ENCODE peak calls at places on chromosomes 16 and 17, in four cellular contexts. R is esophagus squamous epithelium, M is ovary, B is HCT116. J is an unnamed sample.
A peak's percentile ranks its signal among the peaks of the same experiment; 100 is the strongest.

GRCh38 chr17:59783221-59784016 is 76.0 kb downstream of the VMP1 start:
- DNase-seq in B (peak; percentile 80), M (no peak), R (no peak), J (no peak)

GRCh38 chr17:45663772-45664171 is 120.3 kb upstream of the CRHR1 start:
- DNase-seq in R (no peak), B (no peak), M (no peak), J (no peak)

GRCh38 chr17:27569884-27570577 is 61.0 kb upstream of the LGALS9 start:
- DNase-seq in R (no peak), B (no peak), M (no peak), J (peak; percentile 48)

GRCh38 chr16:50547944-50548658 is at the start of gene NKD1:
- DNase-seq in M (peak; percentile 84), R (no peak), B (peak; percentile 12), J (peak; percentile 90)

GRCh38 chr16:88305176-88305575 is 77.6 kb upstream of the ZNF469 start:
- DNase-seq in M (no peak), R (no peak), B (no peak), J (no peak)

GRCh38 chr16:49338867-49339266 is 34.7 kb upstream of the C16orf78 start:
- DNase-seq in M (no peak), B (no peak), R (no peak), J (no peak)

GRCh38 chr16:16143941-16144340 is 79.4 kb downstream of the ABCC6 start:
- DNase-seq in R (no peak), M (no peak), B (no peak), J (no peak)

GRCh38 chr16:14232106-14232890 is 161.2 kb downstream of the MRTFB start:
- DNase-seq in M (no peak), B (no peak), R (no peak), J (no peak)

GRCh38 chr16:619476-620100 is 11.2 kb upstream of the WFIKKN1 start:
- DNase-seq in M (no peak), B (no peak), R (no peak), J (peak; percentile 64)

GRCh38 chr17:48187867-48188608 is 80.5 kb downstream of the SNX11 start:
- DNase-seq in B (no peak), R (no peak), M (no peak), J (no peak)

GRCh38 chr17:58303981-58304734 is 23.4 kb upstream of the MPO start:
- DNase-seq in B (peak; percentile 62), R (no peak), M (no peak), J (peak; percentile 90)

GRCh38 chr16:83578146-83578545 is 229.6 kb upstream of the HSBP1 start:
- DNase-seq in B (no peak), M (no peak), R (no peak), J (no peak)

GRCh38 chr16:11472410-11472809 is 114.3 kb downstream of the LITAF start:
- DNase-seq in M (no peak), B (no peak), R (no peak), J (no peak)

GRCh38 chr17:68740555-68741447 is 139.6 kb upstream of the FAM20A start:
- DNase-seq in R (no peak), M (no peak), B (no peak), J (no peak)

GRCh38 chr17:42608692-42609181 is 437 bp downstream of the RETREG3 start:
- DNase-seq in B (no peak), R (peak; percentile 64), M (no peak), J (no peak)

GRCh38 chr17:39702901-39703893 is 3.3 kb downstream of the ERBB2 start:
- DNase-seq in R (no peak), M (no peak), B (no peak), J (no peak)

GRCh38 chr17:78515480-78515879 is 61.7 kb downstream of the DNAH17 start:
- DNase-seq in M (no peak), R (no peak), B (no peak), J (peak; percentile 6)

GRCh38 chr16:23757116-23757515 is 2.3 kb downstream of the CHP2 start:
- DNase-seq in B (no peak), R (no peak), M (no peak), J (no peak)

GRCh38 chr16:4820652-4821051 is 18.2 kb upstream of the ROGDI start:
- DNase-seq in M (no peak), R (no peak), B (no peak), J (peak; percentile 10)

GRCh38 chr16:80034948-80035700 is 434.6 kb upstream of the MAF start:
- DNase-seq in B (no peak), M (no peak), R (no peak), J (no peak)

GRCh38 chr17:29357821-29358232 is 32.3 kb upstream of the TAOK1 start:
- DNase-seq in B (no peak), M (no peak), R (no peak), J (no peak)

GRCh38 chr17:58541249-58541648 is 26.8 kb upstream of the MTMR4 start:
- DNase-seq in R (no peak), B (peak; percentile 54), M (no peak), J (no peak)

GRCh38 chr16:1181715-1182671 is 29.1 kb downstream of the CACNA1H start:
- DNase-seq in M (peak; percentile 93), R (no peak), B (no peak), J (no peak)

GRCh38 chr16:23435500-23435899 is 17.5 kb downstream of the COG7 start:
- DNase-seq in M (no peak), B (peak; percentile 49), R (no peak), J (peak; percentile 82)

GRCh38 chr17:72097144-72097543 is 23.7 kb upstream of the SOX9 start:
- DNase-seq in M (no peak), R (no peak), B (no peak), J (no peak)

GRCh38 chr16:86509759-86510464 is 415 bp upstream of the FOXF1 start:
- DNase-seq in M (peak; percentile 38), B (no peak), R (no peak), J (no peak)

GRCh38 chr16:23640959-23641765 is at the start of the genes DCTN5 and PALB2:
- DNase-seq in B (peak; percentile 81), R (peak; percentile 60), M (peak; percentile 89), J (peak; percentile 97)

GRCh38 chr17:12431188-12431587 is 234.5 kb upstream of the MYOCD start:
- DNase-seq in B (no peak), R (no peak), M (no peak), J (no peak)
- TF ChIP-seq POLR2A in B (no peak), R (no peak), M (no peak), J (no peak)

DNA sequence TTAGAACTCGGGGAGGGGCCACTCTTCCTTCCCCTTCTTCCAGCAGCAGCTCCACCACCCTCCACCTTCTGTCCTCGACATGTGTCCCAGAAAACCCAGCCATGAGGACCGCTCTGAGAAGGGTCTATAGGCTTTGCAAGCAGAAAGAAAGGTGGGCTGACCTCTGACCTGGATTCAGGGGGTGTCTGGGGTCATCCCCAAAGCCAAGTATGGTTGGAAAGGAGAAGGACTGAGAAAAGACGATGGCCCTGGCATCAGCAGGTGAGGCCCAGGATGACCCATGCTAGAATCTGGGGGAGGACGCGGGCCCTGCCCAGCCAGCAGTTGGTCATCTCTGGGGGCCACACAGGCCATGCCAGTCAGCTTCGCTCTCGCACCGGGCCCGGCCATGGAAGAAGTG is 6.1 kb upstream of the SMIM5 start:
- DNase-seq in B (no peak), M (no peak), R (no peak), J (no peak)
- TF ChIP-seq POLR2A in B (no peak), M (no peak), R (no peak), J (no peak)

DNA sequence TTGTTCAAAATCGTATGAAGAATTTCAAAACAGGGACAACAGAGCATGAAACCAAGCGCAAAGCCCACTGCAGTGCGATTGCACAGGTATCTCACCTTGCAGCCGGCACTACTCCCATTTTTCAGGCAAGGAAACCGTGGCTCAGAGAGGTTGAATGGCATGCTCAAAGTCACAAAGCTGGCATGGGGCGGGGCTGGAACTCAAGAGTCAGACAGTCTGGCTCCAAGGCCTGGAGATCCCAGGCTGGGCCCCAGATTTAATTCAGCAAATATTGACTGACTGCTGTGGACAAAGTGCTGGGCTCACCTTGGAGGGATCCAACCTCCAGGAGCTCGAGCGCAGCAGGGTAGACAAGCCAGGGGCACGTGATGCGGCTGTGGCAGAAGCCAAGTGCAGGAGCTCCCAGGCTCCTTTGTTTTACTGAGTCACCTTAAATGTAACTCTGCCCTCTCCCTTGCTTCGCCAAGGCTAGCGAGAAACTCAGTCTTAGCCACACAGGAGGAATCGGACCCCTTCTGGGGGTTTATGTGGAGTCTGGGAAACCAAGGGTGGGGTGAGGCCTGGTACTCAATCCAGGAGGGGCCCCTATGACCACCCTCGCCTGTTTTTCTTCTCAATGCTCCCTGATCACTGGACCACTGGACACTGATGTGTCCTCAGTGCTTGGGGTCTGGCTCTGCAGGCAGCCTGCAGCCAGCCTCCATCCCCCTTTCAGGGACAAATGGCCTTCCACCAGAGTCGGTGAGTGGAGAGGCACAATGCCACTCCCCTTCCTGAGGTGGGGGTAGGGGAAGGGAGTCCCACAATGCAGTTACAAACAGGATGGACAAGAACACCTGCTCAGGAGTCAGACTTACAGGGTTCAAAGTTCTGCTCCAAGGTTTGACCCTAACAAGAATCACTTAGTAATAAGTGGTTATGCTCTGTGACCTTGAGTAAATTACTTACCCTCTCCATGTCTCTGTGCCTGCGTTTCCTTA is 3.9 kb upstream of the SPATA20 start:
- DNase-seq in B (no peak), M (peak; percentile 38), R (no peak), J (no peak)
- TF ChIP-seq POLR2A in B (no peak), M (no peak), R (no peak), J (no peak)

GRCh38 chr17:63657776-63658175 is 35.6 kb downstream of the MAP3K3 start:
- DNase-seq in M (no peak), B (no peak), R (no peak), J (no peak)
- TF ChIP-seq POLR2A in M (no peak), B (no peak), R (no peak), J (no peak)

J was measured in spleen.